ENCODE peak calls at places on chromosomes 3 and 15, in ten cellular contexts. L is AG09309, I is adipocyte, T is neuronal stem cell, G is right cardiac atrium, M is heart left ventricle, V is endodermal cell, J is GM06990, F is upper lobe of right lung, R is heart right ventricle. Q is an unnamed sample.

GRCh38 chr3:183122257-183122932 is 23.1 kb upstream of the MCCC1 start:
- DNase-seq in L (peak), I (peak), T (no peak), G (no peak), M (no peak), V (peak), J (no peak), F (no peak), R (no peak), Q (no peak)

GRCh38 chr3:139110072-139110830 is 65.6 kb upstream of the PRR23C start:
- DNase-seq in L (no peak), I (no peak), T (no peak), G (no peak), M (peak), V (no peak), J (no peak), F (no peak), R (peak), Q (no peak)

GRCh38 chr3:119841808-119842471 is 60.0 kb downstream of the NR1I2 start:
- DNase-seq in L (no peak), I (peak), T (no peak), G (no peak), M (no peak), V (no peak), J (no peak), F (no peak), R (no peak), Q (no peak)

GRCh38 chr3:17832021-17832420 is 89.6 kb upstream of the TBC1D5 start:
- DNase-seq in L (no peak), I (peak), T (no peak), G (no peak), M (no peak), V (no peak), J (no peak), F (no peak), R (no peak), Q (no peak)

GRCh38 chr3:48268381-48268935 is 27.6 kb downstream of the ZNF589 start:
- DNase-seq in L (no peak), I (no peak), T (no peak), G (no peak), M (no peak), V (no peak), J (no peak), F (no peak), R (no peak), Q (no peak)

GRCh38 chr3:147521646-147522045 is 112.5 kb downstream of the ZIC1 start:
- DNase-seq in L (peak), I (peak), T (no peak), G (no peak), M (no peak), V (no peak), J (no peak), F (no peak), R (no peak), Q (no peak)

GRCh38 chr3:55283441-55283925 is 203.6 kb downstream of the WNT5A start:
- DNase-seq in L (no peak), I (no peak), T (no peak), G (no peak), M (no peak), V (peak), J (no peak), F (no peak), R (no peak), Q (no peak)

GRCh38 chr3:138456961-138457862 is 22.8 kb downstream of the ESYT3 start:
- DNase-seq in L (no peak), I (no peak), T (no peak), G (no peak), M (peak), V (peak), J (no peak), F (peak), R (no peak), Q (no peak)

GRCh38 chr15:98421419-98422085 is 226.8 kb upstream of the IGF1R start:
- DNase-seq in L (no peak), I (peak), T (peak), G (peak), M (peak), V (peak), J (peak), F (peak), R (peak), Q (peak)

GRCh38 chr3:42720126-42720525 is 17.5 kb upstream of the HHATL start:
- DNase-seq in L (no peak), I (no peak), T (no peak), G (no peak), M (no peak), V (no peak), J (no peak), F (no peak), R (no peak), Q (no peak)

GRCh38 chr15:72784233-72784876 is 797 bp upstream of the ADPGK start:
- DNase-seq in L (peak), I (peak), T (peak), G (no peak), M (no peak), V (no peak), J (no peak), F (no peak), R (peak), Q (peak)

GRCh38 chr3:14204605-14205284 is 26.1 kb downstream of the LSM3 start:
- DNase-seq in L (no peak), I (peak), T (no peak), G (peak), M (peak), V (no peak), J (no peak), F (no peak), R (peak), Q (peak)

GRCh38 chr3:27360113-27361078 is 8.8 kb downstream of the NEK10 start:
- DNase-seq in L (no peak), I (peak), T (no peak), G (no peak), M (no peak), V (no peak), J (peak), F (no peak), R (no peak), Q (no peak)

GRCh38 chr3:182523836-182524235 is 269.5 kb upstream of the ATP11B start:
- DNase-seq in L (no peak), I (no peak), T (no peak), G (no peak), M (no peak), V (no peak), J (no peak), F (no peak), R (no peak), Q (no peak)

GRCh38 chr3:191985691-191986090 is 524.7 kb downstream of the PYDC2 start:
- DNase-seq in L (no peak), I (no peak), T (no peak), G (no peak), M (no peak), V (no peak), J (no peak), F (no peak), R (no peak), Q (no peak)

GRCh38 chr3:34650131-34650530 is 851.7 kb downstream of the PDCD6IP start:
- DNase-seq in L (no peak), I (no peak), T (no peak), G (no peak), M (no peak), V (no peak), J (no peak), F (no peak), R (no peak), Q (no peak)

GRCh38 chr15:23686466-23687142 is 501 bp downstream of the NDN start:
- DNase-seq in L (no peak), I (no peak), T (no peak), G (no peak), M (peak), V (peak), J (no peak), F (no peak), R (no peak), Q (no peak)

GRCh38 chr15:67839358-67839928 is 402 bp downstream of the RNU6-1 start:
- DNase-seq in L (no peak), I (peak), T (no peak), G (no peak), M (no peak), V (peak), J (no peak), F (no peak), R (no peak), Q (no peak)

GRCh38 chr15:85367741-85368140 is 12.7 kb upstream of the AKAP13 start:
- DNase-seq in L (no peak), I (no peak), T (no peak), G (no peak), M (no peak), V (no peak), J (no peak), F (no peak), R (no peak), Q (no peak)

GRCh38 chr3:196440041-196440537 is 7.9 kb upstream of the UBXN7 start:
- DNase-seq in L (peak), I (peak), T (no peak), G (peak), M (peak), V (no peak), J (peak), F (no peak), R (no peak), Q (peak)

DNA sequence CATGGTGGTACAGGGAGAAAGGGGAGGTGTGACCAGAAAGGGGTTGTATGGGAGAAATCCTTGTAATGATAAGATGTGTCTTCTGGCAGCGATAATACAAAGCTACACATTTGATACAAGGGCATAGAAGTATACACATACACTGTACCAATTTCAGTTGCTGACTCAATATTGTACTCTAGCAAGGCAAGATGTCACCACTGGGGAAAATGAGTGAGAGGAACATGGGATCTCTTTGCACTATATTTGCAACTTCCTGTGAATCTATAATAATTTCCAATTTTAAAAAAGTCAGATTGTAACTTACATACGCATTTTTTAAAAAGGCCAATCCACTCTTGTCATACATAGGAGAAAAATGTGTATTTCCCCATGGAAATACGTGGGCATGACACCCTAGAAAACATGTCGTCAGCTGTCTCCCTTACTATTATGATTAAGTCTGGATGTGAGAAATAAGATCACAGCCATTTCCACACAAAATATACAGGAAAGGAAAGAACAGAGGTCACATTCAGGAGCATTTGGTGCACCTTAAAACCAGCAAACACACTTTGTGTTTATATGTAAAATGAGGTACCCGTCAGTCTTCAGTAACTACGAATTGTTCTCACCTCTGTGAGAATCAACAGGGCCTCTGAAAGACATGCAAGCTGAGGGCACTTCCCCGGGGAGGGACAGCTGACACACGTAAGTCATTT is 22.9 kb downstream of the PRR23E start:
- DNase-seq in L (no peak), I (no peak), T (no peak), G (no peak), M (no peak), V (no peak), J (no peak), F (no peak), R (no peak), Q (no peak)
- H3K4me3 ChIP-seq in L (no peak), I (no peak), T (no peak), G (no peak), M (no peak), V (no peak), J (no peak), F (no peak), R (no peak), Q (no peak)

GRCh38 chr3:197711973-197712707 is 24.6 kb downstream of the RUBCN start:
- DNase-seq in L (peak), I (peak), T (peak), G (peak), M (peak), V (peak), J (peak), F (peak), R (peak), Q (peak)
- H3K4me3 ChIP-seq in L (peak), I (peak), T (peak), G (peak), M (peak), V (no peak), J (peak), F (peak), R (peak), Q (peak)

GRCh38 chr3:184259396-184259877 is 1.9 kb downstream of the CAMK2N2 start:
- DNase-seq in L (no peak), I (no peak), T (no peak), G (no peak), M (no peak), V (no peak), J (no peak), F (no peak), R (no peak), Q (no peak)
- H3K4me3 ChIP-seq in L (no peak), I (no peak), T (peak), G (peak), M (no peak), V (no peak), J (no peak), F (no peak), R (no peak), Q (no peak)

DNA sequence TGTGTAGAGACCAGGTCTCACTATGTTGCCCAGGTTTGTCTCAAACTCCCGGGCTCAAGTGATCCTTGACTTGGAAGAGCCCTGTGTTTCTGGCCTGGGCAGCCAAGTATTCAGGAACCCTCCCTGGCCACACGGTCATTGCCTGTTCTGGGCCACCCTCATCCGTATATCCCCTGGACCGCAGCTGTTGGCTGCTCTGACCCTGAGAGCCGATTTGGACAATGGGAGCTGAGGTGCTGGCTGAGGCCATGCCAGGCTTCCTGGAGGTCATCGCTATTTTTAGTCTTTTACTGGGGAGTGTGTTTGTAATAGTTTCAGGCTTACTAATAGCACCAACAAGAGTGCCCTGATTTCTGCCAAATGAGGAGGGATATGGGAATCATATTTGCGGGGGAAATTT is 60.7 kb downstream of the ADAMTS7 start:
- DNase-seq in L (no peak), I (no peak), T (no peak), G (no peak), M (peak), V (no peak), J (no peak), F (peak), R (no peak), Q (no peak)
- H3K4me3 ChIP-seq in L (no peak), I (peak), T (no peak), G (peak), M (peak), V (no peak), J (no peak), F (no peak), R (peak), Q (peak)